ENCODE peak calls at places on chromosomes 4 and X, in ten cellular contexts. One of them, this sample, is unnamed.

GRCh38 chr4:142264961-142265360 is 581.1 kb downstream of the INPP4B start:
- DNase-seq in AG08396: peak; percentile 32
- DNase-seq in substantia nigra: no peak
- DNase-seq in sciatic nerve: no peak
- DNase-seq in activated CD4-positive, alpha-beta T cell treated with anti-CD3 and anti-CD28 coated beads, Interleukin-2, amount 50 U/mL, for 1 hour: no peak
- DNase-seq in epithelial cell of esophagus: no peak
- DNase-seq in astrocyte: peak; percentile 67
- DNase-seq in activated T-helper 1 cell treated with anti-CD3 and anti-CD28 coated beads, Interleukin-2, amount 50 U/mL, for 16 hours: no peak
- DNase-seq in astrocyte of the spinal cord: no peak
- DNase-seq in ELR: peak; percentile 50
- DNase-seq in this sample: no peak

GRCh38 chr4:85228264-85228663 is 246.7 kb upstream of the ARHGAP24 start:
- DNase-seq in substantia nigra: no peak
- DNase-seq in activated CD4-positive, alpha-beta T cell treated with anti-CD3 and anti-CD28 coated beads, Interleukin-2, amount 50 U/mL, for 1 hour: no peak
- DNase-seq in epithelial cell of esophagus: no peak
- DNase-seq in activated T-helper 1 cell treated with anti-CD3 and anti-CD28 coated beads, Interleukin-2, amount 50 U/mL, for 16 hours: no peak
- DNase-seq in astrocyte of the spinal cord: no peak
- DNase-seq in astrocyte: no peak
- DNase-seq in AG08396: no peak
- DNase-seq in ELR: peak; percentile 4
- DNase-seq in sciatic nerve: no peak
- DNase-seq in this sample: no peak

GRCh38 chr4:106329027-106329618 is 12.8 kb downstream of the AIMP1 start:
- DNase-seq in substantia nigra: no peak
- DNase-seq in activated CD4-positive, alpha-beta T cell treated with anti-CD3 and anti-CD28 coated beads, Interleukin-2, amount 50 U/mL, for 1 hour: no peak
- DNase-seq in astrocyte of the spinal cord: peak; percentile 65
- DNase-seq in sciatic nerve: no peak
- DNase-seq in AG08396: peak; percentile 26
- DNase-seq in astrocyte: no peak
- DNase-seq in activated T-helper 1 cell treated with anti-CD3 and anti-CD28 coated beads, Interleukin-2, amount 50 U/mL, for 16 hours: no peak
- DNase-seq in ELR: peak; percentile 59
- DNase-seq in epithelial cell of esophagus: peak; percentile 55
- DNase-seq in this sample: no peak

GRCh38 chrX:125651426-125651825 is 331.8 kb downstream of the TEX13C start:
- DNase-seq in activated T-helper 1 cell treated with anti-CD3 and anti-CD28 coated beads, Interleukin-2, amount 50 U/mL, for 16 hours: no peak
- DNase-seq in AG08396: no peak
- DNase-seq in astrocyte: peak; percentile 8
- DNase-seq in astrocyte of the spinal cord: peak; percentile 38
- DNase-seq in activated CD4-positive, alpha-beta T cell treated with anti-CD3 and anti-CD28 coated beads, Interleukin-2, amount 50 U/mL, for 1 hour: no peak
- DNase-seq in sciatic nerve: no peak
- DNase-seq in ELR: no peak
- DNase-seq in epithelial cell of esophagus: peak; percentile 8
- DNase-seq in substantia nigra: no peak
- DNase-seq in this sample: no peak

GRCh38 chrX:121356139-121356849 is 308.9 kb downstream of the GLUD2 start:
- DNase-seq in activated CD4-positive, alpha-beta T cell treated with anti-CD3 and anti-CD28 coated beads, Interleukin-2, amount 50 U/mL, for 1 hour: no peak
- DNase-seq in substantia nigra: no peak
- DNase-seq in epithelial cell of esophagus: no peak
- DNase-seq in AG08396: no peak
- DNase-seq in sciatic nerve: no peak
- DNase-seq in activated T-helper 1 cell treated with anti-CD3 and anti-CD28 coated beads, Interleukin-2, amount 50 U/mL, for 16 hours: no peak
- DNase-seq in ELR: no peak
- DNase-seq in astrocyte of the spinal cord: no peak
- DNase-seq in astrocyte: no peak
- DNase-seq in this sample: no peak

GRCh38 chrX:102599950-102600579 is 750 bp downstream of the ARMCX5 start:
- DNase-seq in astrocyte: peak; percentile 20
- DNase-seq in epithelial cell of esophagus: peak; percentile 1
- DNase-seq in activated T-helper 1 cell treated with anti-CD3 and anti-CD28 coated beads, Interleukin-2, amount 50 U/mL, for 16 hours: no peak
- DNase-seq in AG08396: peak; percentile 10
- DNase-seq in sciatic nerve: no peak
- DNase-seq in substantia nigra: no peak
- DNase-seq in ELR: peak; percentile 26
- DNase-seq in astrocyte of the spinal cord: peak; percentile 39
- DNase-seq in activated CD4-positive, alpha-beta T cell treated with anti-CD3 and anti-CD28 coated beads, Interleukin-2, amount 50 U/mL, for 1 hour: no peak
- DNase-seq in this sample: no peak

GRCh38 chrX:101550825-101551767 is 749 bp downstream of the ARMCX1 start:
- DNase-seq in activated T-helper 1 cell treated with anti-CD3 and anti-CD28 coated beads, Interleukin-2, amount 50 U/mL, for 16 hours: no peak
- DNase-seq in sciatic nerve: peak; percentile 83
- DNase-seq in ELR: peak; percentile 61
- DNase-seq in AG08396: peak; percentile 67
- DNase-seq in substantia nigra: peak; percentile 47
- DNase-seq in astrocyte: peak; percentile 20
- DNase-seq in astrocyte of the spinal cord: peak; percentile 41
- DNase-seq in epithelial cell of esophagus: peak; percentile 29
- DNase-seq in activated CD4-positive, alpha-beta T cell treated with anti-CD3 and anti-CD28 coated beads, Interleukin-2, amount 50 U/mL, for 1 hour: no peak
- DNase-seq in this sample: peak; percentile 48

GRCh38 chr4:110195561-110196205 is 2.7 kb downstream of the ELOVL6 start:
- DNase-seq in substantia nigra: no peak
- DNase-seq in astrocyte of the spinal cord: peak; percentile 17
- DNase-seq in sciatic nerve: no peak
- DNase-seq in activated T-helper 1 cell treated with anti-CD3 and anti-CD28 coated beads, Interleukin-2, amount 50 U/mL, for 16 hours: no peak
- DNase-seq in ELR: no peak
- DNase-seq in AG08396: peak; percentile 8
- DNase-seq in astrocyte: no peak
- DNase-seq in epithelial cell of esophagus: peak; percentile 88
- DNase-seq in activated CD4-positive, alpha-beta T cell treated with anti-CD3 and anti-CD28 coated beads, Interleukin-2, amount 50 U/mL, for 1 hour: no peak
- DNase-seq in this sample: no peak

GRCh38 chr4:6017030-6017429 is 1.2 kb downstream of the C4orf50 start:
- DNase-seq in AG08396: no peak
- DNase-seq in sciatic nerve: no peak
- DNase-seq in ELR: no peak
- DNase-seq in activated T-helper 1 cell treated with anti-CD3 and anti-CD28 coated beads, Interleukin-2, amount 50 U/mL, for 16 hours: no peak
- DNase-seq in activated CD4-positive, alpha-beta T cell treated with anti-CD3 and anti-CD28 coated beads, Interleukin-2, amount 50 U/mL, for 1 hour: no peak
- DNase-seq in astrocyte of the spinal cord: no peak
- DNase-seq in epithelial cell of esophagus: no peak
- DNase-seq in substantia nigra: no peak
- DNase-seq in astrocyte: no peak
- DNase-seq in this sample: no peak

GRCh38 chr4:23039813-23040212 is 347.1 kb downstream of the GBA3 start:
- DNase-seq in substantia nigra: no peak
- DNase-seq in activated T-helper 1 cell treated with anti-CD3 and anti-CD28 coated beads, Interleukin-2, amount 50 U/mL, for 16 hours: no peak
- DNase-seq in astrocyte of the spinal cord: no peak
- DNase-seq in sciatic nerve: no peak
- DNase-seq in epithelial cell of esophagus: peak; percentile 35
- DNase-seq in activated CD4-positive, alpha-beta T cell treated with anti-CD3 and anti-CD28 coated beads, Interleukin-2, amount 50 U/mL, for 1 hour: no peak
- DNase-seq in astrocyte: peak; percentile 40
- DNase-seq in ELR: no peak
- DNase-seq in AG08396: no peak
- DNase-seq in this sample: no peak

GRCh38 chrX:12949205-12949926 is 25.5 kb upstream of the TMSB4X start:
- DNase-seq in activated CD4-positive, alpha-beta T cell treated with anti-CD3 and anti-CD28 coated beads, Interleukin-2, amount 50 U/mL, for 1 hour: no peak
- DNase-seq in substantia nigra: no peak
- DNase-seq in astrocyte of the spinal cord: no peak
- DNase-seq in astrocyte: peak; percentile 65
- DNase-seq in epithelial cell of esophagus: no peak
- DNase-seq in sciatic nerve: no peak
- DNase-seq in activated T-helper 1 cell treated with anti-CD3 and anti-CD28 coated beads, Interleukin-2, amount 50 U/mL, for 16 hours: no peak
- DNase-seq in AG08396: no peak
- DNase-seq in ELR: no peak
- DNase-seq in this sample: no peak

GRCh38 chr4:9927317-9928007 is 93.8 kb downstream of the SLC2A9 start:
- DNase-seq in epithelial cell of esophagus: no peak
- DNase-seq in AG08396: no peak
- DNase-seq in astrocyte of the spinal cord: no peak
- DNase-seq in astrocyte: no peak
- DNase-seq in activated CD4-positive, alpha-beta T cell treated with anti-CD3 and anti-CD28 coated beads, Interleukin-2, amount 50 U/mL, for 1 hour: no peak
- DNase-seq in sciatic nerve: no peak
- DNase-seq in activated T-helper 1 cell treated with anti-CD3 and anti-CD28 coated beads, Interleukin-2, amount 50 U/mL, for 16 hours: no peak
- DNase-seq in ELR: no peak
- DNase-seq in substantia nigra: no peak
- DNase-seq in this sample: no peak

GRCh38 chr4:86326399-86326798 is 33.5 kb downstream of the MAPK10 start:
- DNase-seq in substantia nigra: no peak
- DNase-seq in epithelial cell of esophagus: no peak
- DNase-seq in astrocyte: no peak
- DNase-seq in activated CD4-positive, alpha-beta T cell treated with anti-CD3 and anti-CD28 coated beads, Interleukin-2, amount 50 U/mL, for 1 hour: no peak
- DNase-seq in astrocyte of the spinal cord: no peak
- DNase-seq in ELR: no peak
- DNase-seq in activated T-helper 1 cell treated with anti-CD3 and anti-CD28 coated beads, Interleukin-2, amount 50 U/mL, for 16 hours: no peak
- DNase-seq in sciatic nerve: no peak
- DNase-seq in AG08396: no peak
- DNase-seq in this sample: no peak

GRCh38 chr4:86950835-86951525 is 16.2 kb downstream of the AFF1 start:
- DNase-seq in AG08396: no peak
- DNase-seq in astrocyte of the spinal cord: no peak
- DNase-seq in substantia nigra: no peak
- DNase-seq in ELR: no peak
- DNase-seq in sciatic nerve: no peak
- DNase-seq in astrocyte: no peak
- DNase-seq in activated CD4-positive, alpha-beta T cell treated with anti-CD3 and anti-CD28 coated beads, Interleukin-2, amount 50 U/mL, for 1 hour: no peak
- DNase-seq in activated T-helper 1 cell treated with anti-CD3 and anti-CD28 coated beads, Interleukin-2, amount 50 U/mL, for 16 hours: no peak
- DNase-seq in epithelial cell of esophagus: no peak
- DNase-seq in this sample: no peak

GRCh38 chr4:98572697-98573096 is 85.7 kb downstream of the TSPAN5 start:
- DNase-seq in AG08396: no peak
- DNase-seq in ELR: no peak
- DNase-seq in sciatic nerve: no peak
- DNase-seq in activated CD4-positive, alpha-beta T cell treated with anti-CD3 and anti-CD28 coated beads, Interleukin-2, amount 50 U/mL, for 1 hour: no peak
- DNase-seq in substantia nigra: no peak
- DNase-seq in activated T-helper 1 cell treated with anti-CD3 and anti-CD28 coated beads, Interleukin-2, amount 50 U/mL, for 16 hours: no peak
- DNase-seq in astrocyte: no peak
- DNase-seq in epithelial cell of esophagus: no peak
- DNase-seq in astrocyte of the spinal cord: no peak
- DNase-seq in this sample: no peak

GRCh38 chrX:136353519-136354095 is 52.8 kb downstream of the ADGRG4 start:
- DNase-seq in ELR: peak; percentile 50
- DNase-seq in epithelial cell of esophagus: peak; percentile 93
- DNase-seq in activated T-helper 1 cell treated with anti-CD3 and anti-CD28 coated beads, Interleukin-2, amount 50 U/mL, for 16 hours: no peak
- DNase-seq in activated CD4-positive, alpha-beta T cell treated with anti-CD3 and anti-CD28 coated beads, Interleukin-2, amount 50 U/mL, for 1 hour: no peak
- DNase-seq in substantia nigra: no peak
- DNase-seq in astrocyte: no peak
- DNase-seq in astrocyte of the spinal cord: no peak
- DNase-seq in AG08396: no peak
- DNase-seq in sciatic nerve: no peak
- DNase-seq in this sample: no peak

GRCh38 chrX:66680451-66680850 is 41.6 kb upstream of the EDA2R start:
- DNase-seq in activated CD4-positive, alpha-beta T cell treated with anti-CD3 and anti-CD28 coated beads, Interleukin-2, amount 50 U/mL, for 1 hour: no peak
- DNase-seq in activated T-helper 1 cell treated with anti-CD3 and anti-CD28 coated beads, Interleukin-2, amount 50 U/mL, for 16 hours: no peak
- DNase-seq in epithelial cell of esophagus: peak; percentile 47
- DNase-seq in sciatic nerve: no peak
- DNase-seq in astrocyte: peak; percentile 31
- DNase-seq in AG08396: no peak
- DNase-seq in astrocyte of the spinal cord: peak; percentile 36
- DNase-seq in ELR: peak; percentile 39
- DNase-seq in substantia nigra: no peak
- DNase-seq in this sample: no peak

GRCh38 chr4:76091052-76091451 is 16.5 kb downstream of the ART3 start:
- DNase-seq in astrocyte: no peak
- DNase-seq in activated T-helper 1 cell treated with anti-CD3 and anti-CD28 coated beads, Interleukin-2, amount 50 U/mL, for 16 hours: no peak
- DNase-seq in AG08396: no peak
- DNase-seq in sciatic nerve: no peak
- DNase-seq in substantia nigra: no peak
- DNase-seq in activated CD4-positive, alpha-beta T cell treated with anti-CD3 and anti-CD28 coated beads, Interleukin-2, amount 50 U/mL, for 1 hour: no peak
- DNase-seq in ELR: peak; percentile 8
- DNase-seq in astrocyte of the spinal cord: no peak
- DNase-seq in epithelial cell of esophagus: peak; percentile 95
- DNase-seq in this sample: no peak

GRCh38 chrX:40298569-40298968 is 200.8 kb upstream of the BCOR start:
- DNase-seq in substantia nigra: no peak
- DNase-seq in epithelial cell of esophagus: no peak
- DNase-seq in AG08396: no peak
- DNase-seq in sciatic nerve: no peak
- DNase-seq in activated CD4-positive, alpha-beta T cell treated with anti-CD3 and anti-CD28 coated beads, Interleukin-2, amount 50 U/mL, for 1 hour: no peak
- DNase-seq in ELR: no peak
- DNase-seq in activated T-helper 1 cell treated with anti-CD3 and anti-CD28 coated beads, Interleukin-2, amount 50 U/mL, for 16 hours: no peak
- DNase-seq in astrocyte of the spinal cord: no peak
- DNase-seq in astrocyte: no peak
- DNase-seq in this sample: peak; percentile 21

GRCh38 chr4:152499322-152499721 is 36.6 kb downstream of the FBXW7 start:
- DNase-seq in epithelial cell of esophagus: no peak
- DNase-seq in activated CD4-positive, alpha-beta T cell treated with anti-CD3 and anti-CD28 coated beads, Interleukin-2, amount 50 U/mL, for 1 hour: no peak
- DNase-seq in activated T-helper 1 cell treated with anti-CD3 and anti-CD28 coated beads, Interleukin-2, amount 50 U/mL, for 16 hours: no peak
- DNase-seq in substantia nigra: no peak
- DNase-seq in sciatic nerve: no peak
- DNase-seq in astrocyte of the spinal cord: no peak
- DNase-seq in ELR: no peak
- DNase-seq in astrocyte: no peak
- DNase-seq in AG08396: no peak
- DNase-seq in this sample: no peak

GRCh38 chrX:14694631-14695030 is 165.3 kb downstream of the GLRA2 start:
- DNase-seq in ELR: peak; percentile 37
- DNase-seq in AG08396: no peak
- DNase-seq in sciatic nerve: no peak
- DNase-seq in epithelial cell of esophagus: no peak
- DNase-seq in activated CD4-positive, alpha-beta T cell treated with anti-CD3 and anti-CD28 coated beads, Interleukin-2, amount 50 U/mL, for 1 hour: no peak
- DNase-seq in astrocyte: peak; percentile 83
- DNase-seq in activated T-helper 1 cell treated with anti-CD3 and anti-CD28 coated beads, Interleukin-2, amount 50 U/mL, for 16 hours: no peak
- DNase-seq in astrocyte of the spinal cord: peak; percentile 46
- DNase-seq in substantia nigra: no peak
- DNase-seq in this sample: no peak

GRCh38 chr4:56976283-56976877 is 1.0 kb downstream of the NOA1 start:
- DNase-seq in sciatic nerve: no peak
- DNase-seq in epithelial cell of esophagus: peak; percentile 13
- DNase-seq in activated CD4-positive, alpha-beta T cell treated with anti-CD3 and anti-CD28 coated beads, Interleukin-2, amount 50 U/mL, for 1 hour: peak; percentile 4
- DNase-seq in AG08396: peak; percentile 22
- DNase-seq in ELR: peak; percentile 27
- DNase-seq in astrocyte of the spinal cord: no peak
- DNase-seq in substantia nigra: no peak
- DNase-seq in activated T-helper 1 cell treated with anti-CD3 and anti-CD28 coated beads, Interleukin-2, amount 50 U/mL, for 16 hours: no peak
- DNase-seq in astrocyte: no peak
- DNase-seq in this sample: no peak

GRCh38 chr4:74378573-74378972 is 13.6 kb downstream of the EREG start:
- DNase-seq in substantia nigra: no peak
- DNase-seq in ELR: no peak
- DNase-seq in astrocyte of the spinal cord: no peak
- DNase-seq in AG08396: no peak
- DNase-seq in sciatic nerve: no peak
- DNase-seq in astrocyte: peak; percentile 6
- DNase-seq in activated CD4-positive, alpha-beta T cell treated with anti-CD3 and anti-CD28 coated beads, Interleukin-2, amount 50 U/mL, for 1 hour: no peak
- DNase-seq in epithelial cell of esophagus: no peak
- DNase-seq in activated T-helper 1 cell treated with anti-CD3 and anti-CD28 coated beads, Interleukin-2, amount 50 U/mL, for 16 hours: no peak
- DNase-seq in this sample: no peak

GRCh38 chr4:8577972-8578371 is 2.2 kb upstream of the GPR78 start:
- DNase-seq in AG08396: no peak
- DNase-seq in sciatic nerve: no peak
- DNase-seq in substantia nigra: no peak
- DNase-seq in astrocyte of the spinal cord: no peak
- DNase-seq in activated T-helper 1 cell treated with anti-CD3 and anti-CD28 coated beads, Interleukin-2, amount 50 U/mL, for 16 hours: no peak
- DNase-seq in activated CD4-positive, alpha-beta T cell treated with anti-CD3 and anti-CD28 coated beads, Interleukin-2, amount 50 U/mL, for 1 hour: no peak
- DNase-seq in epithelial cell of esophagus: no peak
- DNase-seq in ELR: no peak
- DNase-seq in astrocyte: no peak
- DNase-seq in this sample: no peak

GRCh38 chrX:44971674-44972073 is 98.7 kb downstream of the KDM6A start:
- DNase-seq in astrocyte of the spinal cord: no peak
- DNase-seq in substantia nigra: no peak
- DNase-seq in astrocyte: no peak
- DNase-seq in ELR: no peak
- DNase-seq in activated CD4-positive, alpha-beta T cell treated with anti-CD3 and anti-CD28 coated beads, Interleukin-2, amount 50 U/mL, for 1 hour: no peak
- DNase-seq in sciatic nerve: no peak
- DNase-seq in AG08396: no peak
- DNase-seq in activated T-helper 1 cell treated with anti-CD3 and anti-CD28 coated beads, Interleukin-2, amount 50 U/mL, for 16 hours: no peak
- DNase-seq in epithelial cell of esophagus: no peak
- DNase-seq in this sample: no peak

GRCh38 chr4:5051210-5051691 is at the start of gene STK32B:
- DNase-seq in substantia nigra: peak; percentile 14
- DNase-seq in activated CD4-positive, alpha-beta T cell treated with anti-CD3 and anti-CD28 coated beads, Interleukin-2, amount 50 U/mL, for 1 hour: no peak
- DNase-seq in AG08396: peak; percentile 87
- DNase-seq in astrocyte of the spinal cord: peak; percentile 62
- DNase-seq in sciatic nerve: peak; percentile 78
- DNase-seq in ELR: peak; percentile 79
- DNase-seq in epithelial cell of esophagus: peak; percentile 70
- DNase-seq in activated T-helper 1 cell treated with anti-CD3 and anti-CD28 coated beads, Interleukin-2, amount 50 U/mL, for 16 hours: no peak
- DNase-seq in astrocyte: peak; percentile 75
- DNase-seq in this sample: peak; percentile 59

GRCh38 chr4:39514888-39515401 is 12.3 kb downstream of the UGDH start:
- DNase-seq in activated T-helper 1 cell treated with anti-CD3 and anti-CD28 coated beads, Interleukin-2, amount 50 U/mL, for 16 hours: no peak
- DNase-seq in AG08396: no peak
- DNase-seq in astrocyte of the spinal cord: peak; percentile 34
- DNase-seq in ELR: peak; percentile 52
- DNase-seq in substantia nigra: no peak
- DNase-seq in activated CD4-positive, alpha-beta T cell treated with anti-CD3 and anti-CD28 coated beads, Interleukin-2, amount 50 U/mL, for 1 hour: no peak
- DNase-seq in astrocyte: no peak
- DNase-seq in sciatic nerve: no peak
- DNase-seq in epithelial cell of esophagus: peak; percentile 80
- DNase-seq in this sample: no peak

GRCh38 chr4:123924536-123924935 is 527.9 kb downstream of the SPRY1 start:
- DNase-seq in activated T-helper 1 cell treated with anti-CD3 and anti-CD28 coated beads, Interleukin-2, amount 50 U/mL, for 16 hours: no peak
- DNase-seq in sciatic nerve: no peak
- DNase-seq in ELR: no peak
- DNase-seq in substantia nigra: no peak
- DNase-seq in AG08396: no peak
- DNase-seq in activated CD4-positive, alpha-beta T cell treated with anti-CD3 and anti-CD28 coated beads, Interleukin-2, amount 50 U/mL, for 1 hour: no peak
- DNase-seq in epithelial cell of esophagus: peak; percentile 52
- DNase-seq in astrocyte: no peak
- DNase-seq in astrocyte of the spinal cord: peak; percentile 22
- DNase-seq in this sample: no peak

This sample was measured in uterus.